ENCODE peak calls at places on chromosomes 12 and 14, in ten cellular contexts. R, E, I, P, G, W, T, S, A and O are unnamed samples.

GRCh38 chr14:68707496-68707895 is 85.4 kb downstream of the ZFP36L1 start:
- DNase-seq in R (no peak), E (no peak), I (no peak), P (no peak), G (no peak), W (no peak), T (no peak), S (no peak), A (no peak), O (no peak)

GRCh38 chr14:100692859-100693558 is 33.7 kb upstream of the DLK1 start:
- DNase-seq in R (no peak), E (no peak), I (no peak), P (no peak), G (no peak), W (no peak), T (no peak), S (no peak), A (no peak), O (peak)

GRCh38 chr12:4031703-4032291 is 158.6 kb upstream of the PARP11 start:
- DNase-seq in R (no peak), E (no peak), I (no peak), P (peak), G (no peak), W (peak), T (no peak), S (no peak), A (no peak), O (peak)

GRCh38 chr12:15220961-15221885 is at the start of gene RERG:
- DNase-seq in R (peak), E (peak), I (peak), P (peak), G (peak), W (peak), T (peak), S (peak), A (no peak), O (peak)

GRCh38 chr12:71958993-71959588 is 20.4 kb downstream of the TPH2 start:
- DNase-seq in R (no peak), E (no peak), I (no peak), P (no peak), G (no peak), W (no peak), T (no peak), S (no peak), A (no peak), O (no peak)

GRCh38 chr12:47768323-47768811 is 4.7 kb upstream of the SLC48A1 start:
- DNase-seq in R (no peak), E (no peak), I (no peak), P (peak), G (no peak), W (no peak), T (no peak), S (no peak), A (no peak), O (no peak)

GRCh38 chr14:67996235-67996634 is 176.7 kb downstream of the RAD51B start:
- DNase-seq in R (no peak), E (no peak), I (no peak), P (no peak), G (no peak), W (no peak), T (no peak), S (no peak), A (no peak), O (no peak)

GRCh38 chr14:74898694-74899093 is 17.0 kb downstream of the DLST start:
- DNase-seq in R (no peak), E (no peak), I (no peak), P (no peak), G (no peak), W (no peak), T (no peak), S (no peak), A (no peak), O (no peak)

GRCh38 chr14:76236172-76237130 is 84.7 kb downstream of the GPATCH2L start:
- DNase-seq in R (no peak), E (no peak), I (no peak), P (no peak), G (no peak), W (no peak), T (peak), S (no peak), A (no peak), O (no peak)

GRCh38 chr14:99268776-99269510 is 3.1 kb downstream of the BCL11B start:
- DNase-seq in R (no peak), E (no peak), I (no peak), P (no peak), G (no peak), W (no peak), T (no peak), S (no peak), A (no peak), O (no peak)

GRCh38 chr12:26874501-26875296 is 41.7 kb upstream of the ITPR2 start:
- DNase-seq in R (no peak), E (no peak), I (no peak), P (no peak), G (no peak), W (no peak), T (peak), S (no peak), A (peak), O (no peak)

GRCh38 chr12:50203691-50204090 is 36.5 kb upstream of the CERS5 start:
- DNase-seq in R (no peak), E (no peak), I (no peak), P (no peak), G (no peak), W (no peak), T (no peak), S (no peak), A (no peak), O (no peak)

GRCh38 chr14:75944607-75945241 is 37.1 kb downstream of the TGFB3 start:
- DNase-seq in R (no peak), E (no peak), I (no peak), P (no peak), G (no peak), W (no peak), T (no peak), S (no peak), A (no peak), O (no peak)

GRCh38 chr12:47218191-47218654 is 138.5 kb upstream of the AMIGO2 start:
- DNase-seq in R (peak), E (no peak), I (no peak), P (no peak), G (no peak), W (no peak), T (no peak), S (no peak), A (no peak), O (no peak)

GRCh38 chr14:23024612-23025075 is 10.1 kb downstream of the PSMB5 start:
- DNase-seq in R (no peak), E (no peak), I (no peak), P (no peak), G (no peak), W (no peak), T (no peak), S (no peak), A (no peak), O (no peak)

GRCh38 chr12:119528241-119528640 is 65.3 kb upstream of the TMEM233 start:
- DNase-seq in R (no peak), E (no peak), I (no peak), P (peak), G (no peak), W (no peak), T (no peak), S (no peak), A (no peak), O (no peak)

GRCh38 chr14:68451676-68452387 is 341.0 kb downstream of the ZFP36L1 start:
- DNase-seq in R (no peak), E (no peak), I (no peak), P (no peak), G (no peak), W (peak), T (no peak), S (no peak), A (no peak), O (no peak)

GRCh38 chr14:104600141-104600643 is 4.4 kb downstream of the TMEM179 start:
- DNase-seq in R (no peak), E (no peak), I (no peak), P (no peak), G (peak), W (peak), T (no peak), S (peak), A (no peak), O (peak)

GRCh38 chr14:95265106-95266094 is 54.3 kb downstream of the CLMN start:
- DNase-seq in R (no peak), E (peak), I (no peak), P (no peak), G (no peak), W (peak), T (peak), S (no peak), A (no peak), O (peak)

GRCh38 chr14:51828017-51828797 is 32.2 kb upstream of the GNG2 start:
- DNase-seq in R (peak), E (peak), I (peak), P (no peak), G (no peak), W (peak), T (peak), S (no peak), A (peak), O (no peak)

GRCh38 chr12:10018390-10018789 is 8.0 kb downstream of the CLEC12B start:
- DNase-seq in R (no peak), E (no peak), I (no peak), P (no peak), G (no peak), W (no peak), T (no peak), S (no peak), A (no peak), O (no peak)